ENCODE peak calls at places on chromosomes 3 and 15, in five cellular contexts. E is Calu3, T is cardiac fibroblast, K is sigmoid colon, Z is nephron progenitor cell. F is an unnamed sample.
A peak's percentile ranks its signal among the peaks of the same experiment; 100 is the strongest.

GRCh38 chr3:155805204-155805801 is 775 bp downstream of the C3orf33 start:
- DNase-seq in E (peak; percentile 69), T (peak; percentile 35), K (peak; percentile 68), Z (peak; percentile 13), F (no peak)

GRCh38 chr3:47542614-47543173 is 29.2 kb upstream of the ELP6 start:
- DNase-seq in E (no peak), T (no peak), K (peak; percentile 82), Z (peak; percentile 66), F (no peak)

GRCh38 chr15:40087991-40088928 is 20.4 kb downstream of the BMF start:
- DNase-seq in E (no peak), T (peak; percentile 19), K (peak; percentile 86), Z (peak; percentile 63), F (no peak)

GRCh38 chr15:80645494-80646065 is 49.5 kb upstream of the ABHD17C start:
- DNase-seq in E (no peak), T (peak; percentile 28), K (no peak), Z (no peak), F (no peak)

GRCh38 chr3:85005947-85006346 is 47.2 kb downstream of the CADM2 start:
- DNase-seq in E (no peak), T (no peak), K (no peak), Z (no peak), F (peak; percentile 54)

GRCh38 chr3:152524198-152525140 is 255.7 kb downstream of the MBNL1 start:
- DNase-seq in E (peak; percentile 57), T (peak; percentile 77), K (no peak), Z (peak; percentile 44), F (peak; percentile 40)

GRCh38 chr3:111392911-111393351 is 149.1 kb upstream of the CD96 start:
- DNase-seq in E (peak; percentile 23), T (peak; percentile 32), K (no peak), Z (no peak), F (no peak)

GRCh38 chr3:15766406-15766805 is 31.4 kb downstream of the ANKRD28 start:
- DNase-seq in E (no peak), T (no peak), K (no peak), Z (no peak), F (no peak)

GRCh38 chr15:89051875-89052274 is 36.4 kb upstream of the ABHD2 start:
- DNase-seq in E (no peak), T (peak; percentile 98), K (no peak), Z (no peak), F (no peak)

GRCh38 chr3:87755852-87756251 is 303.0 kb downstream of the CGGBP1 start:
- DNase-seq in E (no peak), T (no peak), K (no peak), Z (no peak), F (no peak)

GRCh38 chr15:74200394-74200793 is 2.2 kb downstream of the STRA6 start:
- DNase-seq in E (peak; percentile 85), T (peak; percentile 94), K (peak; percentile 77), Z (no peak), F (no peak)

GRCh38 chr3:195237981-195238625 is 32.9 kb downstream of the XXYLT1 start:
- DNase-seq in E (no peak), T (no peak), K (peak; percentile 63), Z (no peak), F (no peak)

GRCh38 chr15:57541805-57542504 is 49.7 kb upstream of the MYZAP start:
- DNase-seq in E (peak; percentile 82), T (peak; percentile 87), K (peak; percentile 77), Z (peak; percentile 76), F (no peak)

GRCh38 chr15:29348308-29348914 is 78.8 kb upstream of the NSMCE3 start:
- DNase-seq in E (no peak), T (no peak), K (peak; percentile 89), Z (peak; percentile 11), F (no peak)

GRCh38 chr15:41932511-41932910 is 38.7 kb upstream of the SPTBN5 start:
- DNase-seq in E (no peak), T (no peak), K (no peak), Z (no peak), F (no peak)

GRCh38 chr3:62149962-62150361 is 223.4 kb downstream of the FEZF2 start:
- DNase-seq in E (no peak), T (peak; percentile 90), K (no peak), Z (no peak), F (no peak)

GRCh38 chr15:99121207-99121606 is 16.3 kb downstream of the SYNM start:
- DNase-seq in E (no peak), T (no peak), K (peak; percentile 70), Z (no peak), F (no peak)

GRCh38 chr3:179450901-179451334 is 352 bp downstream of the GNB4 start:
- DNase-seq in E (no peak), T (peak; percentile 47), K (peak; percentile 65), Z (no peak), F (no peak)

GRCh38 chr15:77179541-77179998 is 108.7 kb upstream of the TSPAN3 start:
- DNase-seq in E (no peak), T (no peak), K (no peak), Z (no peak), F (no peak)

GRCh38 chr3:48562367-48563095 is 1.1 kb downstream of the UCN2 start:
- DNase-seq in E (no peak), T (no peak), K (no peak), Z (no peak), F (no peak)

GRCh38 chr15:79595271-79595670 is 163.1 kb downstream of the MINAR1 start:
- DNase-seq in E (no peak), T (no peak), K (no peak), Z (no peak), F (no peak)

GRCh38 chr15:79595995-79596622 is 164.0 kb downstream of the MINAR1 start:
- DNase-seq in E (peak; percentile 79), T (peak; percentile 87), K (no peak), Z (peak; percentile 51), F (peak; percentile 79)

GRCh38 chr15:79592126-79592525 is 160.0 kb downstream of the MINAR1 start:
- DNase-seq in E (no peak), T (no peak), K (no peak), Z (no peak), F (no peak)

GRCh38 chr15:79598639-79599038 is 166.5 kb downstream of the MINAR1 start:
- DNase-seq in E (no peak), T (no peak), K (no peak), Z (no peak), F (peak; percentile 41)

DNA sequence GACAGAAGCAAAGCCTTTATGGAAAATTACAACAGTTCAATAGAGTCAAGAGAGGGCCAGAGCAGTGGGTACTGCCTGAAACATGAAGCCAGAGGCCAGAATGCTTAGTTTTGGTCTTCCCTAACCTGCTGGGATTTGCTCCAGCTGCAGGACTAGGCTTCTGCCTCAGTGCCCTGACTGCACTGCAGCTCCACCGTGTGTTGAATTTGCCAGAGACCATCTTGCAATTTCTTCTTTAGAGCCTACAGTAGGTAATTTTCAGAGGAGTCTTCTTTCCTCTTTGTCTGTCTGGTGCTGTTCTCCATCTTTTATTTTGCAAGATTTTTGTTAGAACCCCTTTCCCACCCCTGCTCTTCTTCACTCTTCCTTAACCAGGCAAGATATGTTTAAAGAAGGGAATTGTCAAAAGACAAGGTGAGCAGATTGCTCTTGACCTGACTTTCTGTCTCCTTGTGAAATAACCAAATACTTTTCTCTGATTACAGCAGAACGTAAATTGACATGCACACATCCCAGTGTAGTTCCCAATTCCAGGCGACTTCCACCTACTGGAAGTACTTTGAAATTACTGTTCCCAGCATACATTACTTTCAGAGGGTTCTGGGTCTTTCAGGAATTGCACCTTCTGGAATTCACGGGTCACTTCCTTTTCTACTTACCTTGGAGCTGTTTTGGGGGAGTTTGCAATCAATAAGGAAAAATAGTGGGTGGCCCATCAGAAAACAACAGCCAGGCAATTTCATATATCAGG is 161.2 kb downstream of the MINAR1 start:
- DNase-seq in E (no peak), T (peak; percentile 25), K (no peak), Z (no peak), F (no peak)
- TF ChIP-seq CTCF in E (peak; percentile 17), T (peak; percentile 19), K (no peak), Z (peak; percentile 11), F (peak; percentile 38)

DNA sequence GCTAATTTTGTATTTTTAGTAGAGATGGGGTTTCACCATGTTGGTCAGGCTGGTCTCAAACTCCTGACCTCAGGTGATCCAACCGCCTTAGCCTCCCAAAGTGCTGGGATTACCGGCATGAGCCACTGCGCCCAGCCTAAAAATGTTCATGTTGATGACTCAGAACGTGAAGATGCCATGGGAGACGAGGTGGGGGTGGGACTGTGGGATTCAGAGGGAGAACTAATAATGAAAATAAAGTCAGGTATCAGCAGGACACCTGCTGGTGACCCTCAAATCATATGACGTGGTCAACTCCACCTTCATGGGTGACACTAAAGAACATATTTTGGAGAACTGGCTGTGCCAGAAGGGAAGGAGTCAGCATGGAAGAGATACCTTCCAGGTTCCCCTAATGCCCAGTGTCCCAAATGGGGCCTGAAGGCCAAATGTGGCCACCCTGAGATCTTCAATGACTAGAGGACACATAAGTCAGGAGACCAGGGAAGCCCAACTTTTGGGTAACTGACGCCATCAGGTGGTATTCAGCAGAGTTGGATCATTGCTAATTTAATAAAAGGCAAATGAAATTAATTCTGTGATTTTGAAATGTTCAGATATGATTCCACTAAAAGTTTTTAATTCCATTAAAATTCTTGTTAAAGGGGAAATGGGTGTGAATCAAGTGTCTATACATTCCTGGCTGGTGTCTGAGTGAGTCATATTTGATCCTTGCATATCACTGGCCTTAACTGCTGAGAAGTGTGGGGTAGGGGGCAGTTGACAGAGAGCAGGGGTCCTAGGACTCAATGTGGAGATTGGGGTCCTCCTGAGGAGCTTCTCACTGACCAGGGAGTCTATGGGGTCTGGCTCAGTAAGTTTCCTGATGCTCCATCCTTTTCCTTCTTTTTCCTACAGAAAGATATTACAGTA is 88.6 kb upstream of the GSK3B start:
- DNase-seq in E (peak; percentile 40), T (peak; percentile 76), K (no peak), Z (no peak), F (no peak)
- TF ChIP-seq CTCF in E (no peak), T (peak; percentile 37), K (no peak), Z (no peak), F (peak; percentile 65)

GRCh38 chr3:105495021-105495420 is 128.3 kb downstream of the ALCAM start:
- DNase-seq in E (no peak), T (peak; percentile 31), K (no peak), Z (no peak), F (no peak)
- TF ChIP-seq CTCF in E (no peak), T (no peak), K (no peak), Z (no peak), F (no peak)

GRCh38 chr3:31157893-31158620 is 263.6 kb upstream of the GADL1 start:
- DNase-seq in E (no peak), T (no peak), K (no peak), Z (no peak), F (no peak)

GRCh38 chr3:31161889-31162288 is 267.4 kb upstream of the GADL1 start:
- DNase-seq in E (no peak), T (peak; percentile 24), K (no peak), Z (no peak), F (no peak)

GRCh38 chr3:31159331-31160039 is 265.0 kb upstream of the GADL1 start:
- DNase-seq in E (no peak), T (no peak), K (no peak), Z (no peak), F (no peak)

DNA sequence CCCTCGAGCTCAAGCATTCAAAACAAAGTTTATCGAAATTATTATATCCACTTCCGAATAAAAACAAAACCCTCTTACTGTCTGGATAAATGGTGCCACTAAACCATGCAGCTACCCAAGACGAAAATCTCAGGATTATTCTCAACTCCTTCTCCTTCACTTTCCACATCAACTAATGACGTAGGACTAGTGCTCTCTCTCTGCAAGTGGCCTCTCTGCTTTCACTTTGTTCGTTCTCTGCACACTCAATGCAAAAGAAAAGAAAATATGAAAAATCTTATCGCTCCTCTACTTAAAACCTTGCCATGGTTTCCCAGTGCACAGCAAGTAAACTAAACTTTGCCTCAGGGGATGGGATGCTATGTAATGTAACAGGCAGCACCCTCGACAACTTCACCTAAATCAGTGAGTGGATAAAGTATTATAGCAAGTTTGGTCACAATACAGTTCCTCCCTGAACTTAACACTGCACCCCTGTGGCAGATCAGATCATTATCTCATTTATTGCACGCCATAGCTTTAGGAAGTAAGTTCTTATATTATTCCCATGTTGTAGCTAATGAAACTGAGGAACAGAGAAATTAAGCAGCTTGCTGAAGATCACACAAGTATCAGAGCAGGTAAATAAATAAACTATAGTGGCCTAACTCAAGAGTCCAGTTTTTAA is 262.7 kb upstream of the GADL1 start:
- DNase-seq in E (no peak), T (no peak), K (no peak), Z (no peak), F (no peak)
- TF ChIP-seq CTCF in E (no peak), T (no peak), K (no peak), Z (no peak), F (peak; percentile 24)